ENCODE peak calls at places on chromosomes 12 and 14, in eight cellular contexts. Z is ovary, A is hepatocyte, H is fibroblast of pulmonary artery, K is body of pancreas, N is psoas muscle, Q is lower leg skin, G is cardiac fibroblast. L is an unnamed sample.

GRCh38 chr12:114006482-114007425 is 40.6 kb upstream of the RBM19 start:
- DNase-seq in Z (no peak), A (no peak), H (no peak), K (no peak), N (no peak), Q (no peak), G (no peak), L (no peak)

GRCh38 chr12:49892084-49892731 is 11.5 kb downstream of the FAIM2 start:
- DNase-seq in Z (no peak), A (no peak), H (no peak), K (no peak), N (peak), Q (no peak), G (no peak), L (no peak)

GRCh38 chr12:121494093-121494787 is 86.6 kb downstream of the KDM2B start:
- DNase-seq in Z (peak), A (peak), H (peak), K (peak), N (peak), Q (no peak), G (peak), L (no peak)

GRCh38 chr12:60100150-60100549 is 504.3 kb downstream of the SLC16A7 start:
- DNase-seq in Z (no peak), A (no peak), H (no peak), K (no peak), N (no peak), Q (no peak), G (no peak), L (no peak)

GRCh38 chr14:63933701-63934100 is 80.9 kb downstream of the SYNE2 start:
- DNase-seq in Z (no peak), A (no peak), H (no peak), K (no peak), N (no peak), Q (no peak), G (no peak), L (no peak)

GRCh38 chr12:113239811-113240331 is 18.6 kb downstream of the TPCN1 start:
- DNase-seq in Z (peak), A (peak), H (no peak), K (no peak), N (no peak), Q (no peak), G (peak), L (no peak)

GRCh38 chr14:68619805-68620574 is 172.9 kb downstream of the ZFP36L1 start:
- DNase-seq in Z (no peak), A (peak), H (peak), K (no peak), N (peak), Q (no peak), G (peak), L (no peak)

GRCh38 chr14:93619176-93619793 is 169.0 kb downstream of the PRIMA1 start:
- DNase-seq in Z (no peak), A (peak), H (peak), K (peak), N (no peak), Q (no peak), G (peak), L (peak)

GRCh38 chr14:63782683-63783389 is 55.0 kb upstream of the SGPP1 start:
- DNase-seq in Z (no peak), A (no peak), H (no peak), K (no peak), N (no peak), Q (no peak), G (no peak), L (no peak)

GRCh38 chr12:68428211-68428610 is 96.0 kb upstream of the MDM1 start:
- DNase-seq in Z (no peak), A (no peak), H (no peak), K (no peak), N (no peak), Q (no peak), G (no peak), L (no peak)

GRCh38 chr14:100810861-100811461 is 15.0 kb upstream of the MEG3 start:
- DNase-seq in Z (no peak), A (no peak), H (peak), K (no peak), N (no peak), Q (no peak), G (peak), L (peak)

GRCh38 chr14:75969891-75970290 is 11.9 kb downstream of the TGFB3 start:
- DNase-seq in Z (no peak), A (no peak), H (no peak), K (no peak), N (no peak), Q (no peak), G (no peak), L (no peak)

GRCh38 chr12:23921099-23921846 is 28.2 kb downstream of the SOX5 start:
- DNase-seq in Z (no peak), A (no peak), H (no peak), K (no peak), N (no peak), Q (no peak), G (no peak), L (no peak)
- H3K4me3 ChIP-seq in Z (no peak), A (no peak), H (no peak), K (no peak), N (peak), Q (no peak), G (no peak), L (no peak)

DNA sequence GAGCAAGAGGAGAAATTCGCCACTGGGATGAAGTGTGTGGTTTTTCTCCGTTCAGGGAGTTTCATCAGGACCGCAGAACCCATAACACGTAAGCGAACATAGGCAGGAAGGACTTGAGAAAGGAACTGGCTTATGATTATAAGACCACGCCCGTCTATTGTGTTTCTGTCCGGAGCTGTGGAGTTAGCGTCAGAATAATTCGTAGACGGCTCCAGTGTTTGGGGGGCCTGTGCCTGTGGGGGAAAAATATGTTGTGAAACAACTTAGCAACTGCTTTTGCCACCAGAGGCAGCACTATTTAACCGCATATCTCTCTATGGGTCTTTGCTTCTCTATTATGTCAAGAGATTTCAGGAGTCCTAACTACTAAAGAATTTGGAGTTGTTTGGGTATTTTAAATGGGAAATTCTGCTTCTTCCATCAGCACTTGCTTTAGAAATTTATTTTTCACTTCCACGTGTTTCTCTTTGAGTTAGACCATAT is 506 bp upstream of the CLEC14A start:
- DNase-seq in Z (no peak), A (no peak), H (peak), K (no peak), N (no peak), Q (peak), G (peak), L (no peak)
- TF ChIP-seq CTCF in Z (no peak), A (peak), H (peak), K (no peak), N (peak), Q (no peak), G (peak), L (no peak)

DNA sequence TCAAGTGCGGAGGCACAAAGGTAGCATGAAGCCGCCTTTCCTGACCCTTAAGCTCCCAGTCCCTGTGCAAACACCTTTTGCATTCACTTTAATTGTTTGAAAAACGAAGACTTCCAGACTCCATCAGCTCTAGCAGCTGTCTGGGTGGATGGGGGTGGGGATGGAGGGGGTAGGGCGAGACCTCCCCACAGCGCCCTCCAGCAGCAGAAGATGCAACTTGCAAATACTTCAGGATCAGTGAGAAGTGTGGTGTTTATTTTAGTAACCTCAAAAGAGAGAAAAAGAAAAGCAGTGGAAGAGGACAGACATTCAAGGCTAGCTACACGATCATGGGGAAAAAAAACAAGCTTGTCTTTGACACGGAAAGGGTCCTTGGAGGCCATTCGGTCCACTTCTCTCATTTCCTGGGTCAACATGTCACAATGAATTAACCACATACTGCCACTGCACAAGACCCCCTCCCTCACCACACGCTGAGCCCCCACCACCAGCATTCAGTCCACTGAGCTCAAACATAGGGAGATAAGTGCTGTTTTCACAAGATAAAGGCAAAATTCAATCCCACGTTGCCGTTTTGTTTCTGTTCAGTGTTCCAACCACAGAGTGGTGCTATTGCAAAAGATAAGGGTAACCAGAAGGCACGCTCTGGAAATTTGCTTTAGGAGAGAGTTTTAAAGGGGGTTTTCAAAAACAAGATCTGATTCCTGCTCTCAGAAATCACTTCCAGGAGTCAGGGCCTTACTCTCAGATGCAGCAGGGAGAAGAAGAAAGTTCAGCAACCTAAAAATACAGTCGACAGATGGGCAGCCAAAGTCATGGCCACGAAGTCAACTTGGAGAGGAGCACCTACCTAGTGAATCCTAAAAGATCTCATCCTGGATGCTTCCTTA is 3.3 kb upstream of the NTF3 start:
- DNase-seq in Z (no peak), A (peak), H (peak), K (no peak), N (no peak), Q (no peak), G (peak), L (peak)
- H3K4me3 ChIP-seq in Z (no peak), A (no peak), H (no peak), K (no peak), N (no peak), Q (no peak), G (no peak), L (no peak)

DNA sequence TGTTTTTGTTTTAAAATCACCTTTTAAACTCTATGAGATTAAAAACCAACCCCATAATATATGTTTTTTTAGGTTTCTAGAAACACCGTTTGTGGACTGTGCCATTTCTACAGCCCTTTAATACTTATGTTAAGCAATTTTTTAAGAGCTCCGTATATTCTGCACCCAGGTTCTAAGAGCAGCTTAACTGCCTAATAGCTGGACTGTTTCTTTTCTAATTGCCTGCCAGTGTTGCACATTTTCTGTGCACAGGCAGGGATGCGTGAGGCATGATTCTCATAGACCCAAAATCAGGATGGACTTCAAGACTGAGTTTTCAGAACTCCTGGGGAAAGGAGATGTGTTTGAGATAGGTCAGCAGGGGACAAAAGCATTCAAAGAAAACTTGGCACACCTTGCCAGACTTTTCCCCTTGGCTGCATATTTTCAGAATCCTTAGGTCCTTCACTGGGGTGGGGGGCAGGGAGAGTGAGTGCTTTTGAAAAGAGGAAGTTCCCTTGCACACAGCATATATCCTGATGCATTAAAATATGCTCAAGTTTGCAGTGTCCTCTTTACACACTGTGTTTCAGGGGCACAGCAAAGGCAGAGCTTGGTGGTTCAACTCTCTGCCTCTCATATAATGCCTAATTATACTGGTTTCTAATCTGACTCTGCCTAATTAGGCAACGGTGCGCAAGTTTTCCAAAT is 27.9 kb downstream of the TMEM30B start:
- DNase-seq in Z (no peak), A (no peak), H (no peak), K (no peak), N (no peak), Q (no peak), G (no peak), L (no peak)
- TF ChIP-seq CTCF in Z (no peak), A (no peak), H (no peak), K (no peak), N (no peak), Q (no peak), G (no peak), L (no peak)